ENCODE peak calls at places on chromosomes 1 and 21, in five cellular contexts. U is NB4, D is body of pancreas, F is right lobe of liver, P is prostate gland. H is an unnamed sample.
A peak's percentile ranks its signal among the peaks of the same experiment; 100 is the strongest.

GRCh38 chr1:6809461-6809860 is 24.2 kb downstream of the CAMTA1 start:
- DNase-seq in P (no peak), U (no peak), F (no peak), D (no peak), H (no peak)

GRCh38 chr1:179550753-179551682 is 24.7 kb downstream of the NPHS2 start:
- DNase-seq in U (peak; percentile 75), D (no peak), F (peak; percentile 33), P (no peak), H (no peak)

GRCh38 chr1:28860332-28861073 is 48.5 kb downstream of the OPRD1 start:
- DNase-seq in F (no peak), P (no peak), D (no peak), U (no peak), H (no peak)

GRCh38 chr1:113036639-113037321 is 36.2 kb upstream of the LRIG2 start:
- DNase-seq in D (no peak), F (no peak), U (peak; percentile 34), P (no peak), H (no peak)

GRCh38 chr1:205610036-205610435 is 21.8 kb downstream of the ELK4 start:
- DNase-seq in P (no peak), D (no peak), F (no peak), U (no peak), H (no peak)

GRCh38 chr1:191498318-191498717 is 659.9 kb upstream of the RGS18 start:
- DNase-seq in D (no peak), P (no peak), U (no peak), F (no peak), H (no peak)

GRCh38 chr1:226722240-226722900 is 16.7 kb downstream of the ITPKB start:
- DNase-seq in P (no peak), F (no peak), D (no peak), U (no peak), H (no peak)

GRCh38 chr1:39902121-39902807 is 547 bp upstream of the MYCL start:
- DNase-seq in F (peak; percentile 82), D (peak; percentile 87), P (peak; percentile 84), U (peak; percentile 53), H (peak; percentile 65)

GRCh38 chr1:39102537-39103320 is 76.6 kb downstream of the NDUFS5 start:
- DNase-seq in P (peak; percentile 41), D (peak; percentile 62), F (no peak), U (peak; percentile 88), H (peak; percentile 59)

GRCh38 chr1:48246727-48247126 is 24.2 kb downstream of the SLC5A9 start:
- DNase-seq in P (peak; percentile 57), D (peak; percentile 76), F (peak; percentile 72), U (no peak), H (no peak)

GRCh38 chr1:204072951-204073836 is at the start of gene SOX13:
- DNase-seq in P (peak; percentile 94), D (peak; percentile 88), U (peak; percentile 21), F (peak; percentile 92), H (peak; percentile 32)

GRCh38 chr1:164602480-164603093 is 43.6 kb downstream of the PBX1 start:
- DNase-seq in D (peak; percentile 82), P (peak; percentile 81), U (no peak), F (no peak), H (no peak)

GRCh38 chr1:25748531-25749205 is 51.3 kb upstream of the SELENON start:
- DNase-seq in P (peak; percentile 56), U (no peak), D (no peak), F (no peak), H (no peak)

GRCh38 chr1:245213066-245213465 is 58.3 kb downstream of the KIF26B start:
- DNase-seq in U (no peak), F (no peak), D (no peak), P (no peak), H (no peak)

GRCh38 chr1:182003953-182004586 is 57.4 kb downstream of the ZNF648 start:
- DNase-seq in U (peak; percentile 5), P (no peak), F (no peak), D (no peak), H (no peak)

GRCh38 chr1:233629305-233629935 is 15.5 kb downstream of the KCNK1 start:
- DNase-seq in F (no peak), U (no peak), P (no peak), D (no peak), H (no peak)

GRCh38 chr1:42735477-42736105 is 4.4 kb downstream of the CLDN19 start:
- DNase-seq in D (no peak), P (no peak), U (no peak), F (no peak), H (no peak)

GRCh38 chr1:198902616-198903140 is 263.8 kb downstream of the PTPRC start:
- DNase-seq in P (peak; percentile 4), D (no peak), U (no peak), F (no peak), H (no peak)

GRCh38 chr1:51236548-51237312 is 657 bp downstream of the RNF11 start:
- DNase-seq in F (peak; percentile 58), D (peak; percentile 57), P (peak; percentile 35), U (peak; percentile 50), H (peak; percentile 60)

GRCh38 chr1:7587726-7588456 is 183.2 kb upstream of the VAMP3 start:
- DNase-seq in D (no peak), P (no peak), F (no peak), U (no peak), H (no peak)

GRCh38 chr1:92747735-92748134 is 37.2 kb downstream of the EVI5 start:
- DNase-seq in F (no peak), U (no peak), D (no peak), P (no peak), H (no peak)

GRCh38 chr1:178648159-178648558 is 76.9 kb upstream of the RALGPS2 start:
- DNase-seq in P (no peak), U (no peak), F (no peak), D (no peak), H (no peak)

GRCh38 chr1:166489670-166490436 is 323.1 kb upstream of the FAM78B start:
- DNase-seq in U (peak; percentile 76), D (peak; percentile 49), P (no peak), F (peak; percentile 23), H (peak; percentile 82)
- TF ChIP-seq POLR2A in U (no peak), D (no peak), P (no peak), F (no peak), H (peak; percentile 30)

GRCh38 chr21:34545079-34545884 is 33.3 kb upstream of the KCNE1 start:
- DNase-seq in U (peak; percentile 87), D (peak; percentile 69), P (no peak), F (peak; percentile 65), H (no peak)
- TF ChIP-seq POLR2A in U (no peak), D (no peak), P (no peak), F (peak; percentile 39), H (no peak)

GRCh38 chr1:3772027-3772714 is 378 bp upstream of the SMIM1 start:
- DNase-seq in U (peak; percentile 86), P (peak; percentile 89), F (peak; percentile 95), D (peak; percentile 96), H (peak; percentile 95)
- TF ChIP-seq POLR2A in U (peak; percentile 47), P (peak; percentile 36), F (no peak), D (no peak), H (no peak)

GRCh38 chr21:29326914-29327554 is 28.3 kb downstream of the BACH1 start:
- DNase-seq in F (no peak), D (no peak), P (no peak), U (no peak), H (no peak)
- TF ChIP-seq POLR2A in F (no peak), D (no peak), P (no peak), U (no peak), H (no peak)